ENCODE peak calls at places on chromosome 9, in four cellular contexts. One of them, this sample, is unnamed.

GRCh38 chr9:132506907-132507669 is 75.3 kb upstream of the BARHL1 start:
- DNase-seq in activated CD4-positive, alpha-beta T cell treated with anti-CD3 and anti-CD28 coated beads, Interleukin-2, amount 10 ng/mL, durations not matched to agents 7 days and 5 days: no peak
- DNase-seq in retinal pigment epithelial cell: no peak
- DNase-seq in mesenchymal stem cell: peak; percentile 3
- DNase-seq in this sample: no peak

GRCh38 chr9:129866373-129867137 is 31.3 kb downstream of the USP20 start:
- DNase-seq in activated CD4-positive, alpha-beta T cell treated with anti-CD3 and anti-CD28 coated beads, Interleukin-2, amount 10 ng/mL, durations not matched to agents 7 days and 5 days: peak; percentile 76
- DNase-seq in retinal pigment epithelial cell: no peak
- DNase-seq in mesenchymal stem cell: no peak
- DNase-seq in this sample: no peak

GRCh38 chr9:9881692-9882091 is 731.1 kb downstream of the PTPRD start:
- DNase-seq in activated CD4-positive, alpha-beta T cell treated with anti-CD3 and anti-CD28 coated beads, Interleukin-2, amount 10 ng/mL, durations not matched to agents 7 days and 5 days: no peak
- DNase-seq in retinal pigment epithelial cell: no peak
- DNase-seq in mesenchymal stem cell: no peak
- DNase-seq in this sample: no peak

GRCh38 chr9:128768581-128768980 is 3.1 kb downstream of the ZER1 start:
- DNase-seq in activated CD4-positive, alpha-beta T cell treated with anti-CD3 and anti-CD28 coated beads, Interleukin-2, amount 10 ng/mL, durations not matched to agents 7 days and 5 days: no peak
- DNase-seq in retinal pigment epithelial cell: no peak
- DNase-seq in mesenchymal stem cell: no peak
- DNase-seq in this sample: no peak

GRCh38 chr9:2286306-2286705 is 271.2 kb downstream of the SMARCA2 start:
- DNase-seq in activated CD4-positive, alpha-beta T cell treated with anti-CD3 and anti-CD28 coated beads, Interleukin-2, amount 10 ng/mL, durations not matched to agents 7 days and 5 days: no peak
- DNase-seq in retinal pigment epithelial cell: no peak
- DNase-seq in mesenchymal stem cell: no peak
- DNase-seq in this sample: no peak

GRCh38 chr9:108083796-108084352 is 594.3 kb upstream of the KLF4 start:
- DNase-seq in activated CD4-positive, alpha-beta T cell treated with anti-CD3 and anti-CD28 coated beads, Interleukin-2, amount 10 ng/mL, durations not matched to agents 7 days and 5 days: no peak
- DNase-seq in retinal pigment epithelial cell: no peak
- DNase-seq in mesenchymal stem cell: no peak
- DNase-seq in this sample: no peak

GRCh38 chr9:130630091-130630450 is 34.3 kb upstream of the PRDM12 start:
- DNase-seq in activated CD4-positive, alpha-beta T cell treated with anti-CD3 and anti-CD28 coated beads, Interleukin-2, amount 10 ng/mL, durations not matched to agents 7 days and 5 days: no peak
- DNase-seq in retinal pigment epithelial cell: no peak
- DNase-seq in mesenchymal stem cell: no peak
- DNase-seq in this sample: no peak

GRCh38 chr9:76916231-76916630 is 10.3 kb upstream of the PRUNE2 start:
- DNase-seq in activated CD4-positive, alpha-beta T cell treated with anti-CD3 and anti-CD28 coated beads, Interleukin-2, amount 10 ng/mL, durations not matched to agents 7 days and 5 days: no peak
- DNase-seq in retinal pigment epithelial cell: no peak
- DNase-seq in mesenchymal stem cell: no peak
- DNase-seq in this sample: no peak

GRCh38 chr9:35618854-35619799 is 914 bp upstream of the CD72 start:
- DNase-seq in activated CD4-positive, alpha-beta T cell treated with anti-CD3 and anti-CD28 coated beads, Interleukin-2, amount 10 ng/mL, durations not matched to agents 7 days and 5 days: peak; percentile 52
- DNase-seq in retinal pigment epithelial cell: no peak
- DNase-seq in mesenchymal stem cell: no peak
- DNase-seq in this sample: no peak

GRCh38 chr9:99019523-99020331 is 76.0 kb downstream of the COL15A1 start:
- DNase-seq in activated CD4-positive, alpha-beta T cell treated with anti-CD3 and anti-CD28 coated beads, Interleukin-2, amount 10 ng/mL, durations not matched to agents 7 days and 5 days: no peak
- DNase-seq in retinal pigment epithelial cell: peak; percentile 85
- DNase-seq in mesenchymal stem cell: peak; percentile 98
- DNase-seq in this sample: peak; percentile 96

GRCh38 chr9:33166263-33167083 is 663 bp downstream of the B4GALT1 start:
- DNase-seq in activated CD4-positive, alpha-beta T cell treated with anti-CD3 and anti-CD28 coated beads, Interleukin-2, amount 10 ng/mL, durations not matched to agents 7 days and 5 days: peak; percentile 14
- DNase-seq in retinal pigment epithelial cell: no peak
- DNase-seq in mesenchymal stem cell: peak; percentile 66
- DNase-seq in this sample: no peak

GRCh38 chr9:115114541-115114940 is 3.4 kb downstream of the TNC start:
- DNase-seq in activated CD4-positive, alpha-beta T cell treated with anti-CD3 and anti-CD28 coated beads, Interleukin-2, amount 10 ng/mL, durations not matched to agents 7 days and 5 days: no peak
- DNase-seq in retinal pigment epithelial cell: no peak
- DNase-seq in mesenchymal stem cell: no peak
- DNase-seq in this sample: no peak

GRCh38 chr9:124869466-124869985 is 7.6 kb downstream of the ARPC5L start:
- DNase-seq in activated CD4-positive, alpha-beta T cell treated with anti-CD3 and anti-CD28 coated beads, Interleukin-2, amount 10 ng/mL, durations not matched to agents 7 days and 5 days: peak; percentile 45
- DNase-seq in retinal pigment epithelial cell: no peak
- DNase-seq in mesenchymal stem cell: peak; percentile 46
- DNase-seq in this sample: no peak

GRCh38 chr9:21903380-21903965 is 90.7 kb downstream of the CDKN2A start:
- DNase-seq in activated CD4-positive, alpha-beta T cell treated with anti-CD3 and anti-CD28 coated beads, Interleukin-2, amount 10 ng/mL, durations not matched to agents 7 days and 5 days: no peak
- DNase-seq in retinal pigment epithelial cell: no peak
- DNase-seq in mesenchymal stem cell: no peak
- DNase-seq in this sample: no peak

GRCh38 chr9:36985769-36986547 is 48.1 kb downstream of the PAX5 start:
- DNase-seq in activated CD4-positive, alpha-beta T cell treated with anti-CD3 and anti-CD28 coated beads, Interleukin-2, amount 10 ng/mL, durations not matched to agents 7 days and 5 days: no peak
- DNase-seq in retinal pigment epithelial cell: no peak
- DNase-seq in mesenchymal stem cell: no peak
- DNase-seq in this sample: no peak

GRCh38 chr9:110921705-110922104 is 116.6 kb downstream of the LPAR1 start:
- DNase-seq in activated CD4-positive, alpha-beta T cell treated with anti-CD3 and anti-CD28 coated beads, Interleukin-2, amount 10 ng/mL, durations not matched to agents 7 days and 5 days: no peak
- DNase-seq in retinal pigment epithelial cell: no peak
- DNase-seq in mesenchymal stem cell: no peak
- DNase-seq in this sample: no peak

GRCh38 chr9:70868661-70869652 is 252.5 kb downstream of the TRPM3 start:
- DNase-seq in activated CD4-positive, alpha-beta T cell treated with anti-CD3 and anti-CD28 coated beads, Interleukin-2, amount 10 ng/mL, durations not matched to agents 7 days and 5 days: no peak
- DNase-seq in retinal pigment epithelial cell: peak; percentile 100
- DNase-seq in mesenchymal stem cell: no peak
- DNase-seq in this sample: no peak

GRCh38 chr9:126607731-126608130 is 6.0 kb upstream of the LMX1B start:
- DNase-seq in activated CD4-positive, alpha-beta T cell treated with anti-CD3 and anti-CD28 coated beads, Interleukin-2, amount 10 ng/mL, durations not matched to agents 7 days and 5 days: no peak
- DNase-seq in retinal pigment epithelial cell: no peak
- DNase-seq in mesenchymal stem cell: no peak
- DNase-seq in this sample: no peak

GRCh38 chr9:883011-883410 is 41.5 kb downstream of the DMRT1 start:
- DNase-seq in activated CD4-positive, alpha-beta T cell treated with anti-CD3 and anti-CD28 coated beads, Interleukin-2, amount 10 ng/mL, durations not matched to agents 7 days and 5 days: no peak
- DNase-seq in retinal pigment epithelial cell: no peak
- DNase-seq in mesenchymal stem cell: no peak
- DNase-seq in this sample: no peak

GRCh38 chr9:92680166-92681119 is 10.5 kb upstream of the IPPK start:
- DNase-seq in activated CD4-positive, alpha-beta T cell treated with anti-CD3 and anti-CD28 coated beads, Interleukin-2, amount 10 ng/mL, durations not matched to agents 7 days and 5 days: no peak
- DNase-seq in retinal pigment epithelial cell: no peak
- DNase-seq in mesenchymal stem cell: no peak
- DNase-seq in this sample: no peak

GRCh38 chr9:4922730-4923129 is 62.3 kb upstream of the JAK2 start:
- DNase-seq in activated CD4-positive, alpha-beta T cell treated with anti-CD3 and anti-CD28 coated beads, Interleukin-2, amount 10 ng/mL, durations not matched to agents 7 days and 5 days: no peak
- DNase-seq in retinal pigment epithelial cell: no peak
- DNase-seq in mesenchymal stem cell: no peak
- DNase-seq in this sample: no peak

GRCh38 chr9:93670208-93671029 is 94.0 kb downstream of the PHF2 start:
- DNase-seq in activated CD4-positive, alpha-beta T cell treated with anti-CD3 and anti-CD28 coated beads, Interleukin-2, amount 10 ng/mL, durations not matched to agents 7 days and 5 days: no peak
- DNase-seq in retinal pigment epithelial cell: no peak
- DNase-seq in mesenchymal stem cell: peak; percentile 46
- DNase-seq in this sample: no peak

GRCh38 chr9:87543251-87543650 is 45.6 kb downstream of the DAPK1 start:
- DNase-seq in activated CD4-positive, alpha-beta T cell treated with anti-CD3 and anti-CD28 coated beads, Interleukin-2, amount 10 ng/mL, durations not matched to agents 7 days and 5 days: no peak
- DNase-seq in retinal pigment epithelial cell: no peak
- DNase-seq in mesenchymal stem cell: no peak
- DNase-seq in this sample: no peak

GRCh38 chr9:37295796-37296195 is 126.7 kb upstream of the GRHPR start:
- DNase-seq in activated CD4-positive, alpha-beta T cell treated with anti-CD3 and anti-CD28 coated beads, Interleukin-2, amount 10 ng/mL, durations not matched to agents 7 days and 5 days: no peak
- DNase-seq in retinal pigment epithelial cell: no peak
- DNase-seq in mesenchymal stem cell: no peak
- DNase-seq in this sample: no peak

GRCh38 chr9:19788614-19789271 is at the start of gene SLC24A2:
- DNase-seq in activated CD4-positive, alpha-beta T cell treated with anti-CD3 and anti-CD28 coated beads, Interleukin-2, amount 10 ng/mL, durations not matched to agents 7 days and 5 days: no peak
- DNase-seq in retinal pigment epithelial cell: no peak
- DNase-seq in mesenchymal stem cell: no peak
- DNase-seq in this sample: no peak

GRCh38 chr9:87518702-87519335 is 21.2 kb downstream of the DAPK1 start:
- DNase-seq in activated CD4-positive, alpha-beta T cell treated with anti-CD3 and anti-CD28 coated beads, Interleukin-2, amount 10 ng/mL, durations not matched to agents 7 days and 5 days: no peak
- DNase-seq in retinal pigment epithelial cell: no peak
- DNase-seq in mesenchymal stem cell: no peak
- DNase-seq in this sample: no peak

GRCh38 chr9:127980056-127980705 is 608 bp downstream of the EEIG1 start:
- DNase-seq in activated CD4-positive, alpha-beta T cell treated with anti-CD3 and anti-CD28 coated beads, Interleukin-2, amount 10 ng/mL, durations not matched to agents 7 days and 5 days: no peak
- DNase-seq in retinal pigment epithelial cell: no peak
- DNase-seq in mesenchymal stem cell: no peak
- DNase-seq in this sample: no peak

GRCh38 chr9:74007833-74008232 is 489.3 kb upstream of the RORB start:
- DNase-seq in activated CD4-positive, alpha-beta T cell treated with anti-CD3 and anti-CD28 coated beads, Interleukin-2, amount 10 ng/mL, durations not matched to agents 7 days and 5 days: no peak
- DNase-seq in retinal pigment epithelial cell: no peak
- DNase-seq in mesenchymal stem cell: no peak
- DNase-seq in this sample: no peak

GRCh38 chr9:112348257-112348992 is 15.0 kb upstream of the PTBP3 start:
- DNase-seq in activated CD4-positive, alpha-beta T cell treated with anti-CD3 and anti-CD28 coated beads, Interleukin-2, amount 10 ng/mL, durations not matched to agents 7 days and 5 days: peak; percentile 74
- DNase-seq in retinal pigment epithelial cell: no peak
- DNase-seq in mesenchymal stem cell: no peak
- DNase-seq in this sample: no peak

GRCh38 chr9:134403292-134403681 is 77.0 kb downstream of the RXRA start:
- DNase-seq in activated CD4-positive, alpha-beta T cell treated with anti-CD3 and anti-CD28 coated beads, Interleukin-2, amount 10 ng/mL, durations not matched to agents 7 days and 5 days: no peak
- DNase-seq in retinal pigment epithelial cell: no peak
- DNase-seq in mesenchymal stem cell: no peak
- DNase-seq in this sample: no peak

GRCh38 chr9:22037954-22038690 is 29.0 kb upstream of the CDKN2B start:
- DNase-seq in activated CD4-positive, alpha-beta T cell treated with anti-CD3 and anti-CD28 coated beads, Interleukin-2, amount 10 ng/mL, durations not matched to agents 7 days and 5 days: no peak
- DNase-seq in retinal pigment epithelial cell: no peak
- DNase-seq in mesenchymal stem cell: peak; percentile 65
- DNase-seq in this sample: no peak

GRCh38 chr9:38380872-38381534 is 11.5 kb upstream of the ALDH1B1 start:
- DNase-seq in activated CD4-positive, alpha-beta T cell treated with anti-CD3 and anti-CD28 coated beads, Interleukin-2, amount 10 ng/mL, durations not matched to agents 7 days and 5 days: no peak
- DNase-seq in retinal pigment epithelial cell: no peak
- DNase-seq in mesenchymal stem cell: no peak
- DNase-seq in this sample: peak; percentile 59

This sample was measured in epithelial cell of proximal tubule.